ENCODE peak calls at places on chromosomes 3 and 15, in eight cellular contexts. O is Calu3; N is HFFc6; A is A549; V is activated naive CD4-positive, alpha-beta T cell; G is epithelial cell of esophagus; W is endothelial cell; X is left cardiac atrium. U is an unnamed sample.
A peak's percentile ranks its signal among the peaks of the same experiment; 100 is the strongest.

GRCh38 chr15:29822100-29822684 is at the start of gene TJP1:
- DNase-seq in O (peak; percentile 69), N (peak; percentile 36), A (peak; percentile 84), V (no peak), G (peak; percentile 86), W (peak; percentile 92), X (peak; percentile 87), U (no peak)

GRCh38 chr3:119146578-119147375 is 812 bp downstream of the TEX55 start:
- DNase-seq in O (no peak), N (no peak), A (no peak), V (no peak), G (no peak), W (no peak), X (no peak), U (no peak)

GRCh38 chr15:74781673-74782595 is at the start of gene CSK:
- DNase-seq in O (peak; percentile 85), N (peak; percentile 45), A (peak; percentile 67), V (peak; percentile 59), G (peak; percentile 69), W (peak; percentile 85), X (peak; percentile 83), U (no peak)

GRCh38 chr3:149654188-149654601 is 3.6 kb downstream of the WWTR1 start:
- DNase-seq in O (no peak), N (peak; percentile 90), A (no peak), V (no peak), G (no peak), W (no peak), X (no peak), U (no peak)

GRCh38 chr15:98994892-98995291 is 12.7 kb downstream of the PGPEP1L start:
- DNase-seq in O (no peak), N (no peak), A (no peak), V (no peak), G (no peak), W (no peak), X (no peak), U (no peak)

GRCh38 chr15:83766326-83766725 is 112.4 kb downstream of the ADAMTSL3 start:
- DNase-seq in O (no peak), N (no peak), A (no peak), V (no peak), G (no peak), W (no peak), X (no peak), U (no peak)

GRCh38 chr15:90062023-90062728 is 40.1 kb downstream of the IDH2 start:
- DNase-seq in O (peak; percentile 43), N (no peak), A (no peak), V (no peak), G (peak; percentile 92), W (peak; percentile 49), X (peak; percentile 61), U (peak; percentile 78)

GRCh38 chr3:104831076-104831475 is 535.6 kb upstream of the ALCAM start:
- DNase-seq in O (no peak), N (no peak), A (no peak), V (no peak), G (no peak), W (no peak), X (no peak), U (no peak)

GRCh38 chr3:52848617-52849016 is 13.8 kb upstream of the MUSTN1 start:
- DNase-seq in O (no peak), N (peak; percentile 62), A (peak; percentile 9), V (no peak), G (peak; percentile 59), W (no peak), X (no peak), U (no peak)

GRCh38 chr3:67692621-67693020 is 38.2 kb upstream of the SUCLG2 start:
- DNase-seq in O (no peak), N (no peak), A (no peak), V (no peak), G (no peak), W (no peak), X (no peak), U (no peak)

GRCh38 chr3:29520764-29521163 is 239.9 kb downstream of the RBMS3 start:
- DNase-seq in O (no peak), N (no peak), A (no peak), V (no peak), G (no peak), W (no peak), X (no peak), U (no peak)

GRCh38 chr15:67543348-67543718 is 830 bp downstream of the MAP2K5 start:
- DNase-seq in O (no peak), N (no peak), A (peak; percentile 14), V (no peak), G (no peak), W (peak; percentile 4), X (no peak), U (no peak)

GRCh38 chr3:14234197-14235002 is 55.8 kb downstream of the LSM3 start:
- DNase-seq in O (peak; percentile 66), N (no peak), A (no peak), V (no peak), G (peak; percentile 95), W (no peak), X (peak; percentile 72), U (no peak)

GRCh38 chr15:61106886-61107285 is 122.2 kb downstream of the RORA start:
- DNase-seq in O (no peak), N (no peak), A (no peak), V (no peak), G (no peak), W (no peak), X (no peak), U (no peak)

GRCh38 chr3:115552007-115552406 is 71.3 kb upstream of the GAP43 start:
- DNase-seq in O (no peak), N (no peak), A (no peak), V (no peak), G (no peak), W (no peak), X (no peak), U (no peak)

GRCh38 chr3:170346481-170347125 is 10.9 kb upstream of the SKIL start:
- DNase-seq in O (no peak), N (peak; percentile 71), A (peak; percentile 31), V (no peak), G (peak; percentile 81), W (no peak), X (no peak), U (no peak)

GRCh38 chr3:194521514-194522260 is 34.9 kb upstream of the ATP13A3 start:
- DNase-seq in O (no peak), N (peak; percentile 17), A (no peak), V (no peak), G (peak; percentile 76), W (no peak), X (no peak), U (no peak)

GRCh38 chr3:141174683-141175082 is 56.9 kb upstream of the PXYLP1 start:
- DNase-seq in O (no peak), N (no peak), A (no peak), V (no peak), G (no peak), W (no peak), X (no peak), U (no peak)

GRCh38 chr3:51004235-51004634 is 329.5 kb downstream of the DOCK3 start:
- DNase-seq in O (no peak), N (no peak), A (no peak), V (no peak), G (no peak), W (no peak), X (no peak), U (no peak)

GRCh38 chr3:61783993-61784718 is 222.8 kb downstream of the PTPRG start:
- DNase-seq in O (no peak), N (peak; percentile 41), A (no peak), V (no peak), G (peak; percentile 10), W (no peak), X (no peak), U (no peak)

GRCh38 chr3:56110886-56111285 is 357.4 kb downstream of the ERC2 start:
- DNase-seq in O (no peak), N (no peak), A (no peak), V (no peak), G (no peak), W (no peak), X (no peak), U (no peak)

GRCh38 chr15:78298983-78299301 is 467 bp downstream of the SKIC8 start:
- DNase-seq in O (no peak), N (peak; percentile 24), A (no peak), V (no peak), G (peak; percentile 51), W (no peak), X (no peak), U (no peak)

GRCh38 chr3:129606522-129607390 is at the start of gene PLXND1:
- DNase-seq in O (peak; percentile 59), N (peak; percentile 30), A (peak; percentile 57), V (no peak), G (peak; percentile 26), W (peak; percentile 89), X (peak; percentile 86), U (no peak)

GRCh38 chr15:69971771-69972170 is 125.9 kb downstream of the TLE3 start:
- DNase-seq in O (no peak), N (no peak), A (no peak), V (no peak), G (no peak), W (no peak), X (no peak), U (no peak)

GRCh38 chr15:94972314-94972713 is 741.0 kb downstream of the MCTP2 start:
- DNase-seq in O (no peak), N (no peak), A (no peak), V (no peak), G (peak; percentile 76), W (no peak), X (no peak), U (peak; percentile 7)

GRCh38 chr3:46546896-46547440 is 19.1 kb downstream of the LRRC2 start:
- DNase-seq in O (no peak), N (no peak), A (no peak), V (no peak), G (no peak), W (no peak), X (no peak), U (no peak)

GRCh38 chr3:65878831-65879230 is 159.9 kb downstream of the MAGI1 start:
- DNase-seq in O (no peak), N (no peak), A (no peak), V (no peak), G (no peak), W (no peak), X (no peak), U (peak; percentile 30)

GRCh38 chr3:40427045-40427669 is 30.0 kb upstream of the RPL14 start:
- DNase-seq in O (no peak), N (no peak), A (no peak), V (no peak), G (no peak), W (no peak), X (no peak), U (no peak)

GRCh38 chr3:132405609-132406299 is 11.5 kb upstream of the DNAJC13 start:
- DNase-seq in O (no peak), N (no peak), A (no peak), V (no peak), G (no peak), W (no peak), X (no peak), U (no peak)

GRCh38 chr3:187919535-187919934 is 174.3 kb upstream of the BCL6 start:
- DNase-seq in O (no peak), N (no peak), A (no peak), V (no peak), G (no peak), W (no peak), X (no peak), U (no peak)

GRCh38 chr3:50648944-50649343 is 25.8 kb upstream of the DOCK3 start:
- DNase-seq in O (no peak), N (no peak), A (no peak), V (no peak), G (no peak), W (no peak), X (no peak), U (no peak)

GRCh38 chr15:35757323-35757722 is 211.4 kb upstream of the DPH6 start:
- DNase-seq in O (no peak), N (no peak), A (no peak), V (no peak), G (no peak), W (no peak), X (no peak), U (no peak)

GRCh38 chr15:39852237-39852636 is 67.8 kb downstream of the GPR176 start:
- DNase-seq in O (no peak), N (peak; percentile 54), A (no peak), V (no peak), G (no peak), W (no peak), X (no peak), U (no peak)

GRCh38 chr15:40957581-40958051 is 4.3 kb downstream of the CHAC1 start:
- DNase-seq in O (no peak), N (no peak), A (no peak), V (no peak), G (no peak), W (no peak), X (peak; percentile 52), U (no peak)

U was measured in iPS DF 19.7.